ENCODE peak calls at places on chromosomes 6 and 20, in seven cellular contexts. One of them, this sample, is unnamed.
A peak's percentile ranks its signal among the peaks of the same experiment; 100 is the strongest.

GRCh38 chr20:63178889-63179751 is 36.8 kb downstream of the YTHDF1 start:
- DNase-seq in GM13976: peak; percentile 90
- DNase-seq in adrenal gland: peak; percentile 33
- DNase-seq in psoas muscle: peak; percentile 69
- DNase-seq in cardiac muscle cell: peak; percentile 46
- DNase-seq in CD4-positive, alpha-beta T cell: peak; percentile 64
- DNase-seq in esophagus squamous epithelium: no peak
- DNase-seq in this sample: no peak

GRCh38 chr20:16292227-16292626 is 281.0 kb downstream of the KIF16B start:
- DNase-seq in esophagus squamous epithelium: no peak
- DNase-seq in psoas muscle: no peak
- DNase-seq in GM13976: no peak
- DNase-seq in CD4-positive, alpha-beta T cell: no peak
- DNase-seq in cardiac muscle cell: no peak
- DNase-seq in adrenal gland: no peak
- DNase-seq in this sample: no peak

GRCh38 chr6:165939601-165940290 is 227.9 kb downstream of the TBXT start:
- DNase-seq in psoas muscle: no peak
- DNase-seq in cardiac muscle cell: no peak
- DNase-seq in CD4-positive, alpha-beta T cell: no peak
- DNase-seq in adrenal gland: no peak
- DNase-seq in GM13976: no peak
- DNase-seq in esophagus squamous epithelium: no peak
- DNase-seq in this sample: no peak

GRCh38 chr20:17562804-17563305 is 7.0 kb upstream of the DSTN start:
- DNase-seq in esophagus squamous epithelium: no peak
- DNase-seq in adrenal gland: no peak
- DNase-seq in psoas muscle: no peak
- DNase-seq in CD4-positive, alpha-beta T cell: no peak
- DNase-seq in cardiac muscle cell: peak; percentile 17
- DNase-seq in GM13976: no peak
- DNase-seq in this sample: no peak

GRCh38 chr6:10099086-10099499 is 315.8 kb downstream of the TFAP2A start:
- DNase-seq in psoas muscle: no peak
- DNase-seq in GM13976: no peak
- DNase-seq in CD4-positive, alpha-beta T cell: no peak
- DNase-seq in esophagus squamous epithelium: no peak
- DNase-seq in adrenal gland: peak; percentile 23
- DNase-seq in cardiac muscle cell: peak; percentile 48
- DNase-seq in this sample: no peak

GRCh38 chr6:114216789-114217467 is 125.9 kb downstream of the HS3ST5 start:
- DNase-seq in psoas muscle: no peak
- DNase-seq in cardiac muscle cell: no peak
- DNase-seq in adrenal gland: no peak
- DNase-seq in CD4-positive, alpha-beta T cell: no peak
- DNase-seq in esophagus squamous epithelium: no peak
- DNase-seq in GM13976: no peak
- DNase-seq in this sample: no peak

GRCh38 chr20:23031346-23031745 is 3.8 kb upstream of the SSTR4 start:
- DNase-seq in esophagus squamous epithelium: no peak
- DNase-seq in cardiac muscle cell: no peak
- DNase-seq in adrenal gland: no peak
- DNase-seq in psoas muscle: no peak
- DNase-seq in CD4-positive, alpha-beta T cell: no peak
- DNase-seq in GM13976: no peak
- DNase-seq in this sample: no peak

GRCh38 chr6:137894779-137895385 is 27.8 kb downstream of the TNFAIP3 start:
- DNase-seq in esophagus squamous epithelium: no peak
- DNase-seq in GM13976: no peak
- DNase-seq in psoas muscle: no peak
- DNase-seq in adrenal gland: no peak
- DNase-seq in CD4-positive, alpha-beta T cell: no peak
- DNase-seq in cardiac muscle cell: no peak
- DNase-seq in this sample: no peak

GRCh38 chr20:37714973-37715657 is 21.3 kb downstream of the CTNNBL1 start:
- DNase-seq in GM13976: no peak
- DNase-seq in adrenal gland: no peak
- DNase-seq in cardiac muscle cell: no peak
- DNase-seq in esophagus squamous epithelium: no peak
- DNase-seq in CD4-positive, alpha-beta T cell: no peak
- DNase-seq in psoas muscle: no peak
- DNase-seq in this sample: no peak

GRCh38 chr20:18055261-18055660 is 2.5 kb downstream of the OVOL2 start:
- DNase-seq in esophagus squamous epithelium: no peak
- DNase-seq in cardiac muscle cell: no peak
- DNase-seq in psoas muscle: no peak
- DNase-seq in GM13976: no peak
- DNase-seq in adrenal gland: no peak
- DNase-seq in CD4-positive, alpha-beta T cell: no peak
- DNase-seq in this sample: no peak

GRCh38 chr6:128491041-128491642 is 29.3 kb downstream of the PTPRK start:
- DNase-seq in esophagus squamous epithelium: no peak
- DNase-seq in CD4-positive, alpha-beta T cell: no peak
- DNase-seq in adrenal gland: no peak
- DNase-seq in cardiac muscle cell: no peak
- DNase-seq in GM13976: no peak
- DNase-seq in psoas muscle: no peak
- DNase-seq in this sample: no peak

GRCh38 chr6:168789699-168790098 is 348.7 kb downstream of the SMOC2 start:
- DNase-seq in CD4-positive, alpha-beta T cell: no peak
- DNase-seq in adrenal gland: no peak
- DNase-seq in psoas muscle: no peak
- DNase-seq in cardiac muscle cell: no peak
- DNase-seq in esophagus squamous epithelium: no peak
- DNase-seq in GM13976: no peak
- DNase-seq in this sample: no peak

DNA sequence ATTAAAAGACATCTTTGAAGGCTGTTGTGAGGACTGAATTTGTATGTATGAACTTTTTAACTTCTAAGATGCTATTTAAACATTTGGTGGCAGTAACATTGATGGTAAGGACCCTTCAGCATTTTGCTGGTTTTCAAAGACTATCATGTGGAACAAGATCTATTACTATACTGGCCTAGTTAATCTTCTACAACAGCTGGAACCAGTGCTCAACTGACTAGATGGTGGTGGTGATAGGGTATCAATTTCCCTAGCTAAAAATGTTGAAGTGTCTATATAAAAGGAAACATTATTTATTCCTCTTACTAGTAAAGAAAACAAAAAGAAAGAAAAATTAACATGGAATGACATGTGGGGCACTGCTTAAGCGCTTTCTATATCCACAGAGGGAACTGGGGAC is 195.7 kb downstream of the TASP1 start:
- DNase-seq in CD4-positive, alpha-beta T cell: no peak
- DNase-seq in adrenal gland: no peak
- DNase-seq in GM13976: no peak
- DNase-seq in esophagus squamous epithelium: no peak
- DNase-seq in cardiac muscle cell: no peak
- DNase-seq in psoas muscle: no peak
- DNase-seq in this sample: no peak
- TF ChIP-seq CTCF in CD4-positive, alpha-beta T cell: no peak
- TF ChIP-seq CTCF in adrenal gland: no peak
- TF ChIP-seq CTCF in GM13976: no peak
- TF ChIP-seq CTCF in esophagus squamous epithelium: no peak
- TF ChIP-seq CTCF in cardiac muscle cell: no peak
- TF ChIP-seq CTCF in psoas muscle: no peak
- TF ChIP-seq CTCF in this sample: no peak

GRCh38 chr6:30664994-30665767 is 7.6 kb downstream of the DHX16 start:
- DNase-seq in esophagus squamous epithelium: no peak
- DNase-seq in CD4-positive, alpha-beta T cell: no peak
- DNase-seq in adrenal gland: no peak
- DNase-seq in psoas muscle: peak; percentile 36
- DNase-seq in GM13976: no peak
- DNase-seq in cardiac muscle cell: no peak
- DNase-seq in this sample: no peak

GRCh38 chr6:30676660-30677270 is 4.0 kb upstream of the DHX16 start:
- DNase-seq in psoas muscle: no peak
- DNase-seq in CD4-positive, alpha-beta T cell: no peak
- DNase-seq in esophagus squamous epithelium: no peak
- DNase-seq in adrenal gland: no peak
- DNase-seq in cardiac muscle cell: no peak
- DNase-seq in GM13976: no peak
- DNase-seq in this sample: no peak

GRCh38 chr6:30672445-30673253 is at the start of gene DHX16:
- DNase-seq in cardiac muscle cell: peak; percentile 96
- DNase-seq in adrenal gland: peak; percentile 96
- DNase-seq in esophagus squamous epithelium: peak; percentile 71
- DNase-seq in CD4-positive, alpha-beta T cell: peak; percentile 84
- DNase-seq in GM13976: peak; percentile 95
- DNase-seq in psoas muscle: peak; percentile 97
- DNase-seq in this sample: peak; percentile 96

DNA sequence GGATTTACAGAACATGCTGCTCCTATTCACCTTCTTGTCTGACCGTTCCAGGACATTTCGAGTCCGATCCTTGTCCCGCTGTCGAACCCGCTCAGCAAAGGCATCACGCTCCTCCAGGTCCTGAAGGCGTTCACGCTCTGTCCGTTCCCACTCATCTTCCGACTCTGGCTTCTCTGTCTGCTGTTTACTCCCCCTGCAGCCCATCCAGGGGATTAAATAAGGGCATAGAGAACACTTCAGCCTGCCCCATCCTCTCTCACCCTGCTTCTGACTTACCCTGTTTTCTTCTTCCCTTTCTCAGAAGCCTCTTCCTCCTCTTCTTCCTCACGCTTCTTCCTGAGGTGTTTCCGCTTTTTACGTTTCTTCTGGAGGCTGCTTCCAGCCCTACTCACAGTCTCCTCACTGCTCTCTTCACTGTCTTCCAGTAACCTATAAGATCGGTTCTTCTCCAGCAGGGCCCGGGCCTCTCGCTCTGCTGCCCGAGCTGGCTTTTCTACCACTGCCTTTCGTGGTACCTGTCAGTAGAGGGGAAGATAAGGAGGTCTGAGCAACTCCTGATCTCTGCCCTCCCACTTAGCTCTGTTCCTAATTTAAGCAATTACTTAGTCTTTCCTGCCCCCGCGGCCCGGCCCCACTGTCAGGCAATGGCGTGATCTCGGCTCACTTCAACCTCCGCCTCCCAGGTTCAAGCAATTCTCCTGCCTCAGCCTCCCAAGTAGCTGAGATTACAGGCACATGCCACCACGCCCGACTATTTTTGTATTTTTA is 1.9 kb downstream of the DHX16 start:
- DNase-seq in adrenal gland: no peak
- DNase-seq in CD4-positive, alpha-beta T cell: no peak
- DNase-seq in esophagus squamous epithelium: no peak
- DNase-seq in cardiac muscle cell: no peak
- DNase-seq in GM13976: no peak
- DNase-seq in psoas muscle: no peak
- DNase-seq in this sample: no peak
- TF ChIP-seq CTCF in adrenal gland: no peak
- TF ChIP-seq CTCF in CD4-positive, alpha-beta T cell: no peak
- TF ChIP-seq CTCF in esophagus squamous epithelium: no peak
- TF ChIP-seq CTCF in cardiac muscle cell: peak; percentile 15
- TF ChIP-seq CTCF in GM13976: no peak
- TF ChIP-seq CTCF in psoas muscle: no peak
- TF ChIP-seq CTCF in this sample: no peak

GRCh38 chr6:26319405-26320128 is 45.4 kb upstream of the BTN3A2 start:
- DNase-seq in GM13976: no peak
- DNase-seq in esophagus squamous epithelium: no peak
- DNase-seq in CD4-positive, alpha-beta T cell: no peak
- DNase-seq in cardiac muscle cell: no peak
- DNase-seq in psoas muscle: no peak
- DNase-seq in adrenal gland: no peak
- DNase-seq in this sample: no peak
- TF ChIP-seq CTCF in GM13976: no peak
- TF ChIP-seq CTCF in esophagus squamous epithelium: no peak
- TF ChIP-seq CTCF in CD4-positive, alpha-beta T cell: no peak
- TF ChIP-seq CTCF in cardiac muscle cell: peak; percentile 13
- TF ChIP-seq CTCF in psoas muscle: no peak
- TF ChIP-seq CTCF in adrenal gland: no peak
- TF ChIP-seq CTCF in this sample: no peak

DNA sequence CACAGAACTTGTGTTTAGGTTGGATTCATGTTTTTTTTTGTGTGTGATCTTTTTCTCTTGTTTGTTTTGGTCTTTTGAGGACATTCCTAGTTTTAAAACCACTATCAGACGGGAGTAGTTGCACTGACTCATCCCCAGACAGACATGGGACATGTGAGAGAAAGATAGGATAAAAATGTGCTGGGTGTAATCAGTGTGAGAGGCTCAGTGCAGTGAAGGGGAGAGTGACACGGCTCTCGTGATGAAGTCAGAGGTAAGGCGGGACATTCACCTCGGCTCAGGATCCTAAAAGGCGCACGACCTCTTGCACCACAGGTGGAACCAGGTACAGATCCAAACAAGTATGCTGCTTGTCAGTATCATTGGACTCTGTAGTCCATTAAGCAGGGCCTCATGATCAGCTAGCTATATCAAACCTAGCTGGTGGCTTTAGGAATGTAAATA is 17.9 kb downstream of the FOXO3 start:
- DNase-seq in psoas muscle: no peak
- DNase-seq in GM13976: no peak
- DNase-seq in CD4-positive, alpha-beta T cell: no peak
- DNase-seq in cardiac muscle cell: no peak
- DNase-seq in esophagus squamous epithelium: no peak
- DNase-seq in adrenal gland: no peak
- DNase-seq in this sample: no peak
- TF ChIP-seq CTCF in psoas muscle: no peak
- TF ChIP-seq CTCF in GM13976: no peak
- TF ChIP-seq CTCF in CD4-positive, alpha-beta T cell: no peak
- TF ChIP-seq CTCF in cardiac muscle cell: no peak
- TF ChIP-seq CTCF in esophagus squamous epithelium: no peak
- TF ChIP-seq CTCF in adrenal gland: no peak
- TF ChIP-seq CTCF in this sample: no peak

DNA sequence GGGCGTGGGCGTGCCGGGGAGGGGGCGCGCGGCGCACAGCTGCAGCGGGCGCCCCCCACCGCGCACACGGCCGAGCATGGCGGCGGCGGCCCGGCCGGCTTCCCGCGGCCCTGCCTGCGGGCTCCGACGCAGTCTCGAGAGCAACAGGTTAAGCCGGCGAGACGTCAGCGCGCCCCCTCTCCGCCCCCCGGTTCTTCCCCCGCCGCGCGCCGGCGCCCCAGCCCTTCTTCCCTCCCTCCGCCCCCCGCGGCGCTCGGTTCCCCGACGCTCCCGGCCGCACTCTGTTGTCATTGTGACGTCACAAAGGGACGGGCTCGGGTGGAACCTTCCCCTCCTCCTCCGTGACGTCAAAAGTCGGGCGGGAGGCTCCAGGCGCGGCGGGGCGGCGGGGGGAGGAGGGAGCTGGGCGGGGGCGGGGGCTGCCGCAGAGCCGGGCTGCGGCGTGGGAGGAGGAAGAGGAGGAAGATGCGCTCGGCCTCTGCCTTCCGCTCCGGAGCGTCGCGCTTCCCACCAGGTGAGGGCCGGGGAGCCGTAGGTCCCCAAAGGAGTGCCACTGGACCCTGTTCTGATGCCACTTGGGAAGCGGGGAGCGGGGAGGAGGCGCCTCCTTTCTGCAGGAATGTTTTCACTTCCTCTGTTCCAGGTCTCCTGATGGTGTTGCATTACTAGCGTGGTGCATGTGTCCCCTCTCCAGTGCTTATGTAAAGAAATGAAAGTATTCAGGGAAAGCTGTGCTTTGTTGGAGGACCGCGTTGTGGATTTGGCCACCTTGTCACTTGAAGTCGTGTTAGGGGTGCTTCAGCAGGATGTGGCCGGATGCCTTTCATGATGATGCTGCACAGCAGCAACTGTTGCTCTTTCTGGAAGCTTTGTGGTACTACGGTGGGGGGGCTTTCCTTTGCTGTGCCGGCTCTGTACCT is 2.8 kb downstream of the JARID2 start:
- DNase-seq in GM13976: peak; percentile 94
- DNase-seq in psoas muscle: peak; percentile 96
- DNase-seq in cardiac muscle cell: peak; percentile 93
- DNase-seq in adrenal gland: peak; percentile 97
- DNase-seq in esophagus squamous epithelium: peak; percentile 75
- DNase-seq in CD4-positive, alpha-beta T cell: peak; percentile 97
- DNase-seq in this sample: peak; percentile 87
- TF ChIP-seq CTCF in GM13976: no peak
- TF ChIP-seq CTCF in psoas muscle: no peak
- TF ChIP-seq CTCF in cardiac muscle cell: peak; percentile 31
- TF ChIP-seq CTCF in adrenal gland: peak; percentile 25
- TF ChIP-seq CTCF in esophagus squamous epithelium: peak; percentile 37
- TF ChIP-seq CTCF in CD4-positive, alpha-beta T cell: no peak
- TF ChIP-seq CTCF in this sample: no peak

GRCh38 chr6:54868556-54868955 is 22.0 kb downstream of the FAM83B start:
- DNase-seq in cardiac muscle cell: no peak
- DNase-seq in esophagus squamous epithelium: no peak
- DNase-seq in psoas muscle: no peak
- DNase-seq in GM13976: no peak
- DNase-seq in adrenal gland: no peak
- DNase-seq in CD4-positive, alpha-beta T cell: no peak
- DNase-seq in this sample: no peak
- TF ChIP-seq CTCF in cardiac muscle cell: no peak
- TF ChIP-seq CTCF in esophagus squamous epithelium: no peak
- TF ChIP-seq CTCF in psoas muscle: no peak
- TF ChIP-seq CTCF in GM13976: no peak
- TF ChIP-seq CTCF in adrenal gland: no peak
- TF ChIP-seq CTCF in CD4-positive, alpha-beta T cell: no peak
- TF ChIP-seq CTCF in this sample: no peak

This sample was measured in omental fat pad.